ENCODE peak calls at places on chromosomes 2 and 18, in six cellular contexts. L is germinal center, O is COR-L47, R is cardiac muscle cell, K is amniotic stem cell, Q is hippocampal formation. B is an unnamed sample.

GRCh38 chr18:9495465-9495864 is 20.2 kb downstream of the RALBP1 start:
- DNase-seq in L (no peak), O (no peak), R (no peak), Q (no peak), K (no peak), B (peak; percentile 37)

GRCh38 chr2:54660752-54661151 is 62.7 kb upstream of the EML6 start:
- DNase-seq in O (no peak), L (no peak), Q (peak; percentile 17), R (no peak), K (no peak), B (no peak)

GRCh38 chr2:182890305-182890704 is 23.9 kb upstream of the FRZB start:
- DNase-seq in L (no peak), O (no peak), R (no peak), K (no peak), Q (no peak), B (no peak)

GRCh38 chr2:33275689-33276444 is 200.6 kb upstream of the RASGRP3 start:
- DNase-seq in R (no peak), L (no peak), O (no peak), K (peak; percentile 27), Q (no peak), B (no peak)

GRCh38 chr2:199811360-199811759 is 39.6 kb downstream of the FTCDNL1 start:
- DNase-seq in K (no peak), R (no peak), L (no peak), O (no peak), Q (no peak), B (no peak)

GRCh38 chr18:1585881-1586488 is 681.3 kb downstream of the ADCYAP1 start:
- DNase-seq in Q (no peak), K (peak; percentile 0), L (peak; percentile 3), R (peak; percentile 49), O (peak; percentile 45), B (peak; percentile 7)

GRCh38 chr2:223959688-223960087 is 2.4 kb downstream of the MRPL44 start:
- DNase-seq in L (no peak), O (no peak), K (no peak), R (no peak), Q (peak; percentile 22), B (no peak)

GRCh38 chr18:51527826-51528225 is 330.3 kb upstream of the MEX3C start:
- DNase-seq in K (no peak), O (no peak), R (no peak), Q (no peak), L (no peak), B (no peak)

GRCh38 chr2:40395169-40396023 is 56.5 kb downstream of the SLC8A1 start:
- DNase-seq in O (no peak), K (no peak), Q (no peak), R (no peak), L (no peak), B (peak; percentile 66)

GRCh38 chr2:133886735-133887675 is 318.7 kb upstream of the NCKAP5 start:
- DNase-seq in Q (peak; percentile 48), K (peak; percentile 79), R (peak; percentile 88), L (peak; percentile 68), O (peak; percentile 82), B (peak; percentile 99)

GRCh38 chr2:20433946-20434553 is 12.8 kb upstream of the RHOB start:
- DNase-seq in K (no peak), O (no peak), Q (no peak), L (no peak), R (no peak), B (no peak)

B was measured in trophoblast cell.